ENCODE peak calls at places on chromosome 12, in eight cellular contexts. X is pancreas; B is lower lobe of right lung; S is tibial artery; L is body of pancreas; P is CD8-positive, alpha-beta T cell; R is MM.1S; E is keratinocyte. J is an unnamed sample. For H3K27me3, the result is how much of the 10 kb centered on the place peaks cover.

GRCh38 chr12:91173139-91173538 is 9.5 kb downstream of the DCN start:
- DNase-seq in L (no peak), B (no peak), R (no peak), E (no peak), X (no peak), S (no peak), P (no peak), J (no peak)

GRCh38 chr12:81329088-81329487 is 251.2 kb downstream of the ACSS3 start:
- DNase-seq in P (no peak), R (peak), E (no peak), S (no peak), L (no peak), X (no peak), B (no peak), J (no peak)

GRCh38 chr12:123983822-123984485 is 10.9 kb downstream of the ZNF664 start:
- DNase-seq in P (no peak), R (peak), L (peak), X (no peak), B (no peak), S (peak), E (no peak), J (no peak)

GRCh38 chr12:106197906-106198623 is 49.8 kb downstream of the CKAP4 start:
- DNase-seq in E (no peak), B (no peak), R (no peak), X (no peak), L (no peak), P (no peak), S (no peak), J (no peak)

GRCh38 chr12:120959111-120959878 is 19.0 kb upstream of the HNF1A start:
- DNase-seq in S (no peak), E (no peak), P (no peak), L (no peak), R (no peak), X (no peak), B (no peak), J (no peak)

GRCh38 chr12:128424931-128425431 is 158.0 kb downstream of the TMEM132C start:
- DNase-seq in X (no peak), S (no peak), L (no peak), B (no peak), E (no peak), R (no peak), P (no peak), J (no peak)

GRCh38 chr12:50215033-50215432 is 47.9 kb upstream of the CERS5 start:
- DNase-seq in X (no peak), P (no peak), E (no peak), L (no peak), R (no peak), B (no peak), S (no peak), J (no peak)

GRCh38 chr12:11577658-11578260 is 71.7 kb upstream of the ETV6 start:
- DNase-seq in P (no peak), R (no peak), E (no peak), L (no peak), B (no peak), X (no peak), S (no peak), J (no peak)

GRCh38 chr12:124610021-124610606 is 42.7 kb upstream of the NCOR2 start:
- DNase-seq in B (no peak), S (no peak), E (no peak), P (no peak), R (no peak), L (no peak), X (no peak), J (no peak)

GRCh38 chr12:91811481-91812287 is 334.0 kb downstream of the BTG1 start:
- DNase-seq in B (peak), P (peak), S (peak), R (peak), L (peak), X (peak), E (no peak), J (no peak)

GRCh38 chr12:46357438-46358324 is 14.9 kb downstream of the SLC38A2 start:
- DNase-seq in R (no peak), L (no peak), S (no peak), P (no peak), B (no peak), E (peak), X (no peak), J (no peak)

GRCh38 chr12:121807656-121808347 is 4.0 kb downstream of the SETD1B start:
- DNase-seq in X (no peak), P (no peak), S (no peak), B (no peak), E (no peak), L (no peak), R (no peak), J (no peak)

GRCh38 chr12:102542816-102543448 is 62.6 kb upstream of the IGF1 start:
- DNase-seq in E (no peak), X (no peak), S (no peak), R (no peak), P (no peak), B (no peak), L (no peak), J (no peak)

GRCh38 chr12:69509308-69509736 is 39.1 kb downstream of the FRS2 start:
- DNase-seq in L (no peak), S (no peak), E (no peak), R (no peak), P (no peak), X (no peak), B (no peak), J (no peak)

GRCh38 chr12:79055926-79056674 is 191.5 kb downstream of the SYT1 start:
- DNase-seq in B (no peak), R (no peak), S (no peak), X (no peak), E (no peak), P (no peak), L (no peak), J (no peak)

GRCh38 chr12:65941388-65941787 is 117.1 kb downstream of the HMGA2 start:
- DNase-seq in S (no peak), X (no peak), E (no peak), B (no peak), P (no peak), L (no peak), R (no peak), J (no peak)

GRCh38 chr12:28130625-28131598 is 59.3 kb upstream of the CCDC91 start:
- DNase-seq in R (no peak), P (no peak), S (peak), L (no peak), B (no peak), E (peak), X (no peak), J (peak)

GRCh38 chr12:100858658-100859057 is 64.1 kb downstream of the ANO4 start:
- DNase-seq in P (no peak), L (no peak), E (no peak), S (no peak), X (no peak), B (no peak), R (no peak), J (no peak)

GRCh38 chr12:53495903-53496751 is 3.1 kb downstream of the MAP3K12 start:
- DNase-seq in E (no peak), B (no peak), X (no peak), S (peak), P (no peak), R (no peak), L (peak), J (no peak)

DNA sequence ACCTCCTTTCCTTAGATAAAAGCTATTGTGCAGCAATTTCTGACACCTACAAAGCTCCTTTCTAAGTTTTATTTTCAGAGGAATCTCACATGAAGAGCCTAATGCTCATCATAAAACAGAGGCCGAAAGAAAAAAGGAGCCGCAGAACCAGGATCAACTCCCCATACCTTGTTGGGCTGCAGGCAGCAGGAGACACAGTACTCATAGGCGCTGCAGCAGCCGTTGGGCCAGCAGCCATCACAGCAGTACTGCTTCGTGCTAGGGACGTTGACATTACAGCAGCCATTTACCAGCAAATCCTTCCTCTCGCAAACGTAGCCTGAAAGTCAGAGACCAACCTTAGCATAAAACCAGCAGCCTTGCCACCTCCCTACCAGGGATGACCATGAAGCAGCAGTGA is 17.7 kb downstream of the SPRING1 start:
- DNase-seq in B (no peak), X (no peak), E (no peak), P (no peak), R (no peak), L (no peak), S (no peak), J (no peak)
- H3K27ac ChIP-seq in B (no peak), X (peak), E (no peak), P (no peak), R (no peak), L (no peak), S (no peak), J (no peak)

DNA sequence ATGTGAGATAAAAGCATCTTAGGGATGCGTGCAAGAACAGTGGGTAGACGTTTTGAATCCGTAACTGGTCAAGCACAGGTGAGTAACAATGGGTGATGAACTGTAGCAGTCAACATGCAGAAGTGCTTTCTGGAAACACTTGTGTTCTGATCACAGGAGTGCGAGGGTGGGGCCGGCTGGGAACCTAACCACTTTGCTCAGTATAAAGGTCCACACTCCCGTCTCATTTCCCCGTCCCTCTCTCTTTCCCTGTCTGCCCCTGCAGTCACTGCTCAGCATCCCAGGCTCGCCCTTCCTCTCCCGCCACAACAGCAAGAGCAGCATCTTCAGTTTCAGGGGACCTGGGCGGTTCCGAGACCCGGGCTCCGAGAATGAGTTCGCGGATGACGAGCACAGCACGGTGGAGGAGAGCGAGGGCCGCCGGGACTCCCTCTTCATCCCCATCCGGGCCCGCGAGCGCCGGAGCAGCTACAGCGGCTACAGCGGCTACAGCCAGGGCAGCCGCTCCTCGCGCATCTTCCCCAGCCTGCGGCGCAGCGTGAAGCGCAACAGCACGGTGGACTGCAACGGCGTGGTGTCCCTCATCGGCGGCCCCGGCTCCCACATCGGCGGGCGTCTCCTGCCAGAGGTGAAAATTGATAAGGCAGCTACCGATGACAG is 127.1 kb downstream of the FIGNL2 start:
- DNase-seq in L (no peak), R (no peak), E (no peak), X (no peak), P (peak), B (peak), S (peak), J (no peak)
- TF ChIP-seq CTCF in L (no peak), R (no peak), E (no peak), X (no peak), P (no peak), B (no peak), S (no peak), J (no peak)

DNA sequence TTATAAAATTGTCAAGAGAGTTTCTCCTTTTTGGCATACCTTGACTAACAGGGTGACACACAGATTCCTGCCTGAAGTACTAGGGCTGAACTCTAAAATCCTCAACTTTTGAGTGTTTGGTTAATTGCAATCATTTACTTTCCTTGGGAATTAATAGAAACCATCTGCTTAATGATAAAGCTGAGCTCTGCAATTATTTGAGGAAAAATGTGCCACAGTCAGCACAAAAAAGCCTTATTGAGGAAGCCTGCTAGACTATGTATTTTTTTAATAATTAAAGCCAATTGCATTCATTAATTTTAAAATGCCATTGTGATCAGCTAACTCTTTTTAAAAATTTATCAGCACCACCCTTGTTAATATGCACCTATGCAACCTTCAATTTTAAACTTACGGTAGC is 38.7 kb downstream of the PRICKLE1 start:
- DNase-seq in X (no peak), E (no peak), B (no peak), R (no peak), S (no peak), P (no peak), L (no peak), J (no peak)
- H3K27me3 ChIP-seq in X (under half), E (under half), B (under half), R (under half), S (under half), P (under half), L (under half), J (under half)

DNA sequence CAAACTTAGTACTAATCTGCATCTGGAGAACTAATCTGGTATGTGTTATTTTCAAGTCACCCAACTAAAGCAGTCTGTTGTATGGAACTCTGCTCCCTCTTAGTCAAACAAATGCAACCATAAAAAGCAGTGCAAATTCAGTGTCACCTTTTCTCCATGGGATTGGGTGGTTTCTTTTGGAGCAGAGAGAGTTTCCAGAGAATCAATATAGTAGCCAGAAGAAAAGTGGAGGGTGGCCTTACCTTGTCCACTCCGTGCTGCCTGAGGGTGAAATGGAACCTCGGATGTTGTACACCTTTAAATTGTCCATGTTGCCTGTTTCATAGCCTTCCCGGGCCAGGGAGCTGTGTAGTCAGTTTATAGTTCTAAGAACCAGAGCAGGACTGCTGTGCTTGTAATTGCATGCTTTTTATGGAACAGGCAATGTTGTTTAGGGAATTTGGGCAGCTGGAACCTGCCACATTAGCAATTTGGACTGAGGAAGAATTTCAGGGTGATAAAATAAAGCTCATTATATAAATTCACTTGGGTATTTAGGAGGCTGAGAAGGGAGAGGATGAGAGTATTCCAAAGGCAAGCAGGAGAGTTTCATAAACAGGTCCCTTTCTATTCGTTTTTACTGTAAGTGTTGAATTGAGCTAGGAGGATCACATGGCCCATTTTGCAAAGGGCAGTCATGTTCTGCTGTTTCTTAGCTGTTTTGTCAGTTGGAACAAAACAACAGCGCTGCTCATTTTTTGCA is 60.5 kb downstream of the CRADD start:
- DNase-seq in R (no peak), X (no peak), E (no peak), S (peak), B (no peak), P (no peak), L (no peak), J (no peak)
- H3K27ac ChIP-seq in R (no peak), X (no peak), E (no peak), S (peak), B (peak), P (no peak), L (peak), J (no peak)

GRCh38 chr12:56838602-56839488 is 75.7 kb downstream of the HSD17B6 start:
- DNase-seq in P (no peak), E (no peak), X (no peak), S (no peak), R (no peak), L (no peak), B (no peak), J (no peak)

GRCh38 chr12:56833780-56834179 is 70.7 kb downstream of the HSD17B6 start:
- DNase-seq in E (no peak), X (no peak), L (no peak), R (no peak), B (no peak), P (no peak), S (no peak), J (no peak)

GRCh38 chr12:56836800-56837663 is 73.9 kb downstream of the HSD17B6 start:
- DNase-seq in X (no peak), E (peak), R (no peak), P (no peak), B (no peak), L (no peak), S (no peak), J (peak)

GRCh38 chr12:56834886-56835285 is 71.8 kb downstream of the HSD17B6 start:
- DNase-seq in X (no peak), S (no peak), R (no peak), L (no peak), E (no peak), B (no peak), P (no peak), J (no peak)

DNA sequence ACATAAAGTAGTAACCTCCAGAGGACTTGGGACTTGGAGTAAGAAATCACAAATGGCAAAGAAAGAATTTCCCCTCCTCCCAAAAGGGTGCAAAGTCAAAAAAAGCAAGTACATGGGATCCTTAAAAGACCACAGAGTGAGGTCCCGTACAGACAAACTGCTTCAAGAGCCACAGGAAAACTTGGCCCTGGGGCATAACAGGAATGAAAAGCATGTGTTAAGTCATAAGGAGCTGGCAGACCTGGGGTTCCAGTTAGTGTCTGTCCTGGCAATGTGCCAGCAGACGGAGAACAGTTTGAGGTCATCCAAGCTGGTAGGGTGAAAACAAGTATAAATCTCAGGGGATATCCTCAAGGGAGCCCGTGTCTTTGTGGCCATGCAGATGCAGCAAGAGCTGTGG is 73.2 kb downstream of the HSD17B6 start:
- DNase-seq in S (no peak), R (no peak), L (no peak), P (no peak), X (no peak), E (peak), B (peak), J (peak)
- TF ChIP-seq CTCF in S (no peak), R (no peak), L (no peak), P (no peak), X (no peak), E (no peak), B (no peak), J (no peak)

GRCh38 chr12:117234441-117234840 is 44.2 kb upstream of the FBXO21 start:
- DNase-seq in B (no peak), L (no peak), R (no peak), S (no peak), E (no peak), P (no peak), X (no peak), J (no peak)

GRCh38 chr12:117240356-117240755 is 50.1 kb upstream of the FBXO21 start:
- DNase-seq in E (no peak), S (no peak), L (peak), B (no peak), P (no peak), X (no peak), R (no peak), J (no peak)

GRCh38 chr12:117231750-117232149 is 41.5 kb upstream of the FBXO21 start:
- DNase-seq in E (no peak), R (no peak), B (no peak), X (no peak), S (no peak), P (no peak), L (no peak), J (no peak)

GRCh38 chr12:117235261-117235660 is 45.0 kb upstream of the FBXO21 start:
- DNase-seq in X (no peak), S (no peak), P (no peak), E (no peak), L (no peak), B (no peak), R (no peak), J (no peak)

DNA sequence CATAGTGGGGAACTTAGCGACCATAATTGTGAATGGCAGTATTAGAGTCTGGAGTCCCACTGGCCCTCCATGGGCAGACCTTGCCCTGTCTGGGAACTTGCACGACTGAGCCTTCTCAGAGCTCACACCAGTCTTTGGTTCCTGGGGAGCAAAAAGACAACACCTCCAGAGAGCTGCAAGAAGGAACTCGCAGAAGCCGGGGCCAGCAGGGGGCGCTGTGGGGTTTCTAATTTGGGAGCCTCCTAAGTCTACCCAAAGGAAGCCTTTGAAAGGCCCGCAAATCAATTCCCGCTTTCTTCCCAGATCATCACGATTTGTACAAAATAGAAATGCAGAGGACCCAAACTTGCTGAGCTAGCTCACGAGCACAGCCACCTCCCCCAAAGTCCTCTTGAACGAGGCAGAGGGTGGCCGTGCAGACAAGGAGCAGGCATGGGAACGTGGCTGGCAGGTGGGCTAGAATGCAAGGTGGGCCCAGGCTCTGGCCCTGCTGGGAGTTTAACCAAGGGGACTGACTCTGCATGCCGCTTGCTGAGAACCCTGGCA is 46.3 kb upstream of the FBXO21 start:
- DNase-seq in X (peak), S (peak), E (peak), P (peak), R (peak), B (peak), L (peak), J (peak)
- H3K27me3 ChIP-seq in X (under half), S (under half), E (under half), P (under half), R (under half), B (under half), L (under half), J (under half)

GRCh38 chr12:127393896-127394295 is 873.1 kb upstream of the TMEM132C start:
- DNase-seq in R (no peak), X (no peak), P (no peak), L (no peak), B (no peak), E (no peak), S (no peak), J (no peak)
- H3K27ac ChIP-seq in R (no peak), X (no peak), P (no peak), L (no peak), B (no peak), E (peak), S (no peak), J (peak)

GRCh38 chr12:108559748-108560147 is 1.2 kb downstream of the SART3 start:
- DNase-seq in S (no peak), X (no peak), L (no peak), R (no peak), P (no peak), B (no peak), E (no peak), J (no peak)
- TF ChIP-seq CTCF in S (no peak), X (no peak), L (no peak), R (no peak), P (no peak), B (no peak), E (peak), J (no peak)

DNA sequence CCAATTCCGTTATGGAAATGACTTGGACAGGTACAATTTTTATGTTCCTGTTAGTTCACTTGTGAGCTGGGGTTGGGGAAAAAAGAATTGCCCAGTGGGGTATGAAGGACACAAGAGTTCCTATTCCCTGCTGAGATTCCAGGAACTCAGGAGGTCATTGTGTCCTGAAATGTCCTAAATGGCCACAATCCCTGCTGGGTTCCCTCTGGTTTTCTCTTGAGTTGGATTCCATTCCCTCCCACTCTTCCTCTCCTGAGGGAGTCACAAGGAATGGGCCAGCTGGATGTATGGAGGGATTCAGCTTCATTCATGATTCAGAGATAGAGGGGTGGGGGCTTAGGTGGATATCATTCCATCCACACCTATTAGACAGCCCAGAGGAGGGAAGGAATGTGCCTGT is 34.5 kb upstream of the DCD start:
- DNase-seq in R (no peak), X (no peak), L (no peak), P (no peak), S (no peak), E (no peak), B (no peak), J (no peak)
- H3K27me3 ChIP-seq in R (under half), X (under half), L (under half), P (under half), S (under half), E (under half), B (under half), J (under half)